ENCODE peak calls at places on chromosome 17, in five cellular contexts. V is dorsolateral prefrontal cortex, K is IMR-90, T is pancreas, Y is heart left ventricle. C is an unnamed sample.
A peak's percentile ranks its signal among the peaks of the same experiment; 100 is the strongest.

GRCh38 chr17:28950752-28951427 is 428 bp downstream of the PHF12 start:
- DNase-seq in V (no peak), K (no peak), T (no peak), Y (no peak), C (peak; percentile 50)

GRCh38 chr17:58100506-58100905 is 17.3 kb downstream of the DYNLL2 start:
- DNase-seq in V (no peak), K (no peak), T (no peak), Y (no peak), C (no peak)

GRCh38 chr17:63406689-63407330 is 39.3 kb downstream of the CYB561 start:
- DNase-seq in V (peak; percentile 87), K (peak; percentile 97), T (peak; percentile 68), Y (peak; percentile 71), C (no peak)

GRCh38 chr17:35087731-35088646 is 24.5 kb upstream of the RFFL start:
- DNase-seq in V (peak; percentile 64), K (peak; percentile 42), T (peak; percentile 58), Y (peak; percentile 55), C (peak; percentile 48)

GRCh38 chr17:45225964-45226530 is 4.4 kb downstream of the FMNL1 start:
- DNase-seq in V (peak; percentile 50), K (no peak), T (peak; percentile 76), Y (peak; percentile 79), C (no peak)

GRCh38 chr17:9217151-9218067 is 196.1 kb downstream of the NTN1 start:
- DNase-seq in V (no peak), K (peak; percentile 62), T (no peak), Y (no peak), C (no peak)

GRCh38 chr17:40097931-40098845 is 2.2 kb downstream of the NR1D1 start:
- DNase-seq in V (no peak), K (no peak), T (peak; percentile 91), Y (peak; percentile 74), C (no peak)

GRCh38 chr17:78497115-78497540 is 80.1 kb downstream of the DNAH17 start:
- DNase-seq in V (peak; percentile 86), K (peak; percentile 72), T (peak; percentile 66), Y (peak; percentile 78), C (peak; percentile 59)

GRCh38 chr17:81086789-81087551 is 52.0 kb downstream of the BAIAP2 start:
- DNase-seq in V (no peak), K (no peak), T (no peak), Y (no peak), C (no peak)

GRCh38 chr17:42767512-42767911 is 5.7 kb upstream of the VPS25 start:
- DNase-seq in V (no peak), K (no peak), T (no peak), Y (no peak), C (no peak)

GRCh38 chr17:41061969-41062368 is 2.1 kb upstream of the KRTAP2-3 start:
- DNase-seq in V (no peak), K (peak; percentile 97), T (no peak), Y (no peak), C (no peak)

GRCh38 chr17:48997827-48998556 is 807 bp downstream of the IGF2BP1 start:
- DNase-seq in V (no peak), K (no peak), T (no peak), Y (no peak), C (no peak)

GRCh38 chr17:44235583-44235936 is 16.1 kb upstream of the UBTF start:
- DNase-seq in V (no peak), K (peak; percentile 73), T (no peak), Y (no peak), C (no peak)

GRCh38 chr17:57375770-57376181 is 119.5 kb downstream of the MSI2 start:
- DNase-seq in V (no peak), K (no peak), T (no peak), Y (no peak), C (no peak)

GRCh38 chr17:79983456-79983855 is 52.2 kb downstream of the TBC1D16 start:
- DNase-seq in V (no peak), K (no peak), T (no peak), Y (no peak), C (no peak)

GRCh38 chr17:35062284-35062683 is 1.2 kb downstream of the RFFL start:
- DNase-seq in V (no peak), K (no peak), T (no peak), Y (no peak), C (no peak)

GRCh38 chr17:18181358-18181757 is 2.3 kb upstream of the ALKBH5 start:
- DNase-seq in V (no peak), K (peak; percentile 29), T (no peak), Y (no peak), C (no peak)

GRCh38 chr17:67478266-67479118 is 101.4 kb downstream of the PITPNC1 start:
- DNase-seq in V (no peak), K (no peak), T (no peak), Y (no peak), C (no peak)

GRCh38 chr17:73192219-73192893 is 499 bp upstream of the COG1 start:
- DNase-seq in V (peak; percentile 23), K (peak; percentile 65), T (peak; percentile 62), Y (peak; percentile 66), C (peak; percentile 64)

GRCh38 chr17:58415371-58416055 is 1.8 kb downstream of the RNF43 start:
- DNase-seq in V (no peak), K (no peak), T (peak; percentile 64), Y (no peak), C (no peak)

GRCh38 chr17:12851901-12852435 is 62.7 kb downstream of the ARHGAP44 start:
- DNase-seq in V (no peak), K (no peak), T (no peak), Y (no peak), C (no peak)

GRCh38 chr17:21213005-21213404 is 956 bp downstream of the TMEM11 start:
- DNase-seq in V (no peak), K (no peak), T (no peak), Y (no peak), C (no peak)

GRCh38 chr17:21208352-21208751 is 5.6 kb downstream of the TMEM11 start:
- DNase-seq in V (no peak), K (no peak), T (no peak), Y (no peak), C (no peak)

GRCh38 chr17:21209511-21210175 is 4.3 kb downstream of the TMEM11 start:
- DNase-seq in V (no peak), K (no peak), T (no peak), Y (no peak), C (no peak)

GRCh38 chr17:21211825-21212479 is 2.0 kb downstream of the TMEM11 start:
- DNase-seq in V (no peak), K (no peak), T (no peak), Y (no peak), C (no peak)

GRCh38 chr17:21210411-21211076 is 3.4 kb downstream of the TMEM11 start:
- DNase-seq in V (no peak), K (no peak), T (no peak), Y (no peak), C (no peak)
- H3K27ac ChIP-seq in V (no peak overlapping the region), K (no peak overlapping the region), T (no peak overlapping the region), Y (no peak overlapping the region), C (no peak overlapping the region)

GRCh38 chr17:8155341-8156173 is 3.4 kb upstream of the PER1 start:
- DNase-seq in V (no peak), K (no peak), T (no peak), Y (no peak), C (no peak)
- H3K27ac ChIP-seq in V (peak overlapping the region; percentile 100), K (peak overlapping the region; percentile 45), T (peak overlapping the region; percentile 99), Y (peak overlapping the region; percentile 100), C (peak overlapping the region; percentile 100)

GRCh38 chr17:17055286-17056166 is 13.3 kb downstream of the MPRIP start:
- DNase-seq in V (no peak), K (no peak), T (peak; percentile 12), Y (peak; percentile 60), C (no peak)
- H3K27ac ChIP-seq in V (peak overlapping the region; percentile 63), K (no peak overlapping the region), T (peak overlapping the region; percentile 72), Y (peak overlapping the region; percentile 65), C (no peak overlapping the region)

GRCh38 chr17:2230877-2231276 is 72.7 kb downstream of the SMG6 start:
- DNase-seq in V (no peak), K (peak; percentile 71), T (no peak), Y (no peak), C (no peak)
- H3K27ac ChIP-seq in V (peak overlapping the region; percentile 51), K (peak overlapping the region; percentile 48), T (no peak overlapping the region), Y (peak overlapping the region; percentile 45), C (no peak overlapping the region)

GRCh38 chr17:82494236-82495055 is 25.1 kb upstream of the FOXK2 start:
- DNase-seq in V (peak; percentile 95), K (peak; percentile 97), T (peak; percentile 91), Y (peak; percentile 90), C (peak; percentile 74)

GRCh38 chr17:82491196-82491530 is 28.4 kb upstream of the FOXK2 start:
- DNase-seq in V (no peak), K (no peak), T (no peak), Y (no peak), C (no peak)

GRCh38 chr17:82491533-82491932 is 28.0 kb upstream of the FOXK2 start:
- DNase-seq in V (no peak), K (no peak), T (no peak), Y (no peak), C (no peak)

GRCh38 chr17:82492647-82493516 is 26.6 kb upstream of the FOXK2 start:
- DNase-seq in V (no peak), K (peak; percentile 76), T (no peak), Y (no peak), C (no peak)

DNA sequence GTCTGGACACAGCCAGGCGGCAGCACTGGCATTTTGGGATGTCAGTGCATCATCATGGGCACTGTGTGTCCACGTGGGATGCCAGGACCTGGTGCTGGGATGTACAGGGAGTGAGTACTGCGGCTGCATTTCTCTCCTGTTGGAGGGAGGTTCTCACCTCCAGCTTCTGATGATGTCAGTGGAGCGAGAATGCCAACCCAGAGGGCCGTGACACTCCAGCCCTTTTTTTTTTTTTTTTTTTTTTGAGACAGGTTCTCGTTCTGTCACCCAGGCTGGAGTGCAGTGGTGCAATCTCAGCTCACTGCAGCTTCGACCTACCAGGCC is 26.1 kb upstream of the FOXK2 start:
- DNase-seq in V (no peak), K (no peak), T (no peak), Y (no peak), C (no peak)
- H3K27ac ChIP-seq in V (peak overlapping the region; percentile 74), K (no peak overlapping the region), T (no peak overlapping the region), Y (no peak overlapping the region), C (no peak overlapping the region)

GRCh38 chr17:27947005-27947406 is 53.8 kb upstream of the LYRM9 start:
- DNase-seq in V (peak; percentile 26), K (no peak), T (no peak), Y (no peak), C (no peak)
- H3K27ac ChIP-seq in V (peak overlapping the region; percentile 61), K (no peak overlapping the region), T (no peak overlapping the region), Y (no peak overlapping the region), C (peak overlapping the region; percentile 2)

DNA sequence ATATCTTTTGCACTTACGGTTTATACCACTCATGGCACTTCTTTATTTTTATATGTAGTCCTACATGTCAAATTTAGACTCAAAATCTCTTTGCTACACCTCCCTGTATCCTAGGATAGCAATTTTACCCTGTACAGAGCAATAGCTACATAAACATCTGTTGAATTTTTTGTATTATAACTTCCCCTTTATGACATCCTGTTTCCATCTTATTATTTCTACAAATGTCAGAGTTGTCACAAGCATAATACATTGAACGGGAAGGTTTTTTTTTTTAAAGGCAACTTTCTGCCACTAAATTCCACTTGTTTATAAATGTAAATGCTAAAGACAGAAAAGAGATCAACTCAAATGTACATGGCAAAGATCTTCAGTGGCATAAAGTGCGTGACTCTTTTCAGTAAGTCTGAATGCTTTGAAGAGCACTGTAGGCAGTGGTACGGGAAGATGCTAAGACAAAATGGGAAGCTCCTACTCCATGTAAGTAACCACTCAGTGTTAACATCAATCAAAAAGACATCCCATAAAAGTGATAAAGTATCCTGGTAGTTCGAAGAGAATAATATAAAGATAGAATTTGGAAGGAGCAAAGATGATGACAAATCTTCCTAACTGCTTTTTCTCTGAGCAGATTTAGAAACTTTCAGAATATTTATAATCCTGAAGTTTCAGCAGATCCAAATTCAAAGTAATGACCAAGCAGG is 26.8 kb downstream of the GNA13 start:
- DNase-seq in V (no peak), K (no peak), T (no peak), Y (no peak), C (no peak)
- H3K27ac ChIP-seq in V (peak overlapping the region; percentile 5), K (no peak overlapping the region), T (no peak overlapping the region), Y (no peak overlapping the region), C (no peak overlapping the region)

GRCh38 chr17:7177954-7178477 is 1.2 kb downstream of the ASGR1 start:
- DNase-seq in V (peak; percentile 16), K (peak; percentile 71), T (no peak), Y (no peak), C (no peak)
- H3K27ac ChIP-seq in V (peak overlapping the region; percentile 56), K (no peak overlapping the region), T (no peak overlapping the region), Y (no peak overlapping the region), C (no peak overlapping the region)